ENCODE peak calls at places on chromosomes 5 and 9, in seven cellular contexts. A is adipocyte; F is HCT116; Z is OCI-LY7; W is HFF-Myc; H is nephron progenitor cell; N is CD8-positive, alpha-beta T cell. R is an unnamed sample.

GRCh38 chr9:122941560-122942234 is 877 bp downstream of the RABGAP1 start:
- DNase-seq in A (peak), F (no peak), Z (no peak), W (no peak), H (no peak), N (no peak), R (peak)

GRCh38 chr5:81154725-81155124 is 78.4 kb upstream of the CKMT2 start:
- DNase-seq in A (no peak), F (no peak), Z (no peak), W (no peak), H (no peak), N (no peak), R (no peak)

GRCh38 chr5:78927657-78928282 is 57.3 kb downstream of the ARSB start:
- DNase-seq in A (peak), F (peak), Z (no peak), W (no peak), H (no peak), N (no peak), R (no peak)

GRCh38 chr5:38816083-38817030 is 29.5 kb upstream of the OSMR start:
- DNase-seq in A (no peak), F (no peak), Z (no peak), W (no peak), H (no peak), N (no peak), R (peak)

GRCh38 chr5:149337746-149338145 is 7.6 kb upstream of the GRPEL2 start:
- DNase-seq in A (no peak), F (no peak), Z (no peak), W (no peak), H (no peak), N (no peak), R (no peak)

GRCh38 chr9:105243015-105243686 is 1.3 kb upstream of the SLC44A1 start:
- DNase-seq in A (peak), F (no peak), Z (no peak), W (peak), H (no peak), N (no peak), R (no peak)

GRCh38 chr5:33679791-33680190 is 212.0 kb downstream of the ADAMTS12 start:
- DNase-seq in A (peak), F (no peak), Z (no peak), W (peak), H (no peak), N (no peak), R (peak)

GRCh38 chr5:151204051-151204450 is 19.8 kb downstream of the CCDC69 start:
- DNase-seq in A (no peak), F (no peak), Z (no peak), W (no peak), H (no peak), N (no peak), R (no peak)

GRCh38 chr5:172530406-172530805 is 76.1 kb upstream of the SH3PXD2B start:
- DNase-seq in A (no peak), F (no peak), Z (no peak), W (no peak), H (no peak), N (no peak), R (no peak)

GRCh38 chr9:132546148-132547051 is 36.0 kb upstream of the BARHL1 start:
- DNase-seq in A (peak), F (no peak), Z (peak), W (no peak), H (peak), N (no peak), R (peak)

GRCh38 chr9:127776195-127776918 is 2.1 kb downstream of the SH2D3C start:
- DNase-seq in A (no peak), F (no peak), Z (peak), W (no peak), H (peak), N (peak), R (no peak)

GRCh38 chr5:154713615-154714125 is 41.5 kb upstream of the LARP1 start:
- DNase-seq in A (peak), F (no peak), Z (no peak), W (no peak), H (no peak), N (no peak), R (no peak)

GRCh38 chr9:72476617-72477375 is 44.6 kb upstream of the TMC1 start:
- DNase-seq in A (peak), F (peak), Z (no peak), W (peak), H (no peak), N (no peak), R (peak)

GRCh38 chr9:99361827-99362226 is 139.7 kb downstream of the SEC61B start:
- DNase-seq in A (no peak), F (no peak), Z (no peak), W (no peak), H (no peak), N (no peak), R (peak)

GRCh38 chr9:98943682-98944129 is at the start of gene COL15A1:
- DNase-seq in A (peak), F (no peak), Z (no peak), W (no peak), H (peak), N (no peak), R (peak)

GRCh38 chr5:108765647-108766046 is 17.9 kb downstream of the FER start:
- DNase-seq in A (peak), F (no peak), Z (no peak), W (no peak), H (no peak), N (no peak), R (no peak)

GRCh38 chr9:123239726-123240125 is 28.7 kb downstream of the STRBP start:
- DNase-seq in A (no peak), F (no peak), Z (peak), W (no peak), H (no peak), N (no peak), R (no peak)

GRCh38 chr9:91207481-91207888 is 154.2 kb downstream of the AUH start:
- DNase-seq in A (peak), F (no peak), Z (no peak), W (no peak), H (no peak), N (no peak), R (peak)

GRCh38 chr5:64678400-64678799 is 11.9 kb upstream of the SHISAL2B start:
- DNase-seq in A (no peak), F (no peak), Z (no peak), W (no peak), H (no peak), N (no peak), R (no peak)

GRCh38 chr9:137408651-137409405 is 14.1 kb downstream of the EXD3 start:
- DNase-seq in A (no peak), F (no peak), Z (no peak), W (no peak), H (no peak), N (no peak), R (no peak)

GRCh38 chr9:125343518-125344284 is 82.1 kb downstream of the GAPVD1 start:
- DNase-seq in A (peak), F (no peak), Z (no peak), W (peak), H (no peak), N (no peak), R (peak)

GRCh38 chr9:24832307-24832706 is 286.6 kb upstream of the IZUMO3 start:
- DNase-seq in A (peak), F (no peak), Z (peak), W (no peak), H (peak), N (no peak), R (no peak)

GRCh38 chr5:145661737-145662530 is 173.2 kb downstream of the PRELID2 start:
- DNase-seq in A (peak), F (no peak), Z (no peak), W (no peak), H (no peak), N (no peak), R (peak)

GRCh38 chr5:97127727-97128126 is 14.7 kb downstream of the LIX1 start:
- DNase-seq in A (no peak), F (no peak), Z (no peak), W (no peak), H (no peak), N (no peak), R (no peak)

GRCh38 chr9:126461608-126462007 is 135.0 kb downstream of the MVB12B start:
- DNase-seq in A (no peak), F (no peak), Z (no peak), W (no peak), H (no peak), N (no peak), R (no peak)

GRCh38 chr5:147568710-147569109 is 58.8 kb upstream of the DPYSL3 start:
- DNase-seq in A (no peak), F (no peak), Z (no peak), W (no peak), H (no peak), N (no peak), R (no peak)

GRCh38 chr5:132487841-132488555 is 2.6 kb downstream of the IRF1 start:
- DNase-seq in A (no peak), F (no peak), Z (peak), W (no peak), H (no peak), N (no peak), R (no peak)

GRCh38 chr5:67303356-67303755 is 106.8 kb upstream of the CD180 start:
- DNase-seq in A (no peak), F (no peak), Z (no peak), W (peak), H (no peak), N (no peak), R (no peak)

GRCh38 chr9:22108581-22109370 is 99.7 kb upstream of the CDKN2B start:
- DNase-seq in A (no peak), F (no peak), Z (no peak), W (no peak), H (no peak), N (no peak), R (no peak)